ENCODE peak calls at places on chromosomes 3 and 15, in seven cellular contexts. One of them, this sample, is unnamed.

GRCh38 chr3:198032445-198032936 is 72.5 kb downstream of the LMLN start:
- DNase-seq in tibial artery: no peak
- DNase-seq in GM23338: no peak
- DNase-seq in transverse colon: no peak
- DNase-seq in heart left ventricle: peak; percentile 50
- DNase-seq in fibroblast of lung: peak; percentile 2
- DNase-seq in Peyer's patch: no peak
- DNase-seq in this sample: no peak

GRCh38 chr3:55567615-55568014 is 80.5 kb upstream of the WNT5A start:
- DNase-seq in transverse colon: no peak
- DNase-seq in tibial artery: no peak
- DNase-seq in heart left ventricle: no peak
- DNase-seq in fibroblast of lung: no peak
- DNase-seq in GM23338: no peak
- DNase-seq in Peyer's patch: no peak
- DNase-seq in this sample: no peak

GRCh38 chr3:138444104-138444503 is 9.7 kb downstream of the ESYT3 start:
- DNase-seq in GM23338: no peak
- DNase-seq in transverse colon: no peak
- DNase-seq in fibroblast of lung: no peak
- DNase-seq in Peyer's patch: no peak
- DNase-seq in tibial artery: peak; percentile 3
- DNase-seq in heart left ventricle: no peak
- DNase-seq in this sample: peak; percentile 5

GRCh38 chr3:46114324-46114988 is 87.2 kb upstream of the XCR1 start:
- DNase-seq in Peyer's patch: no peak
- DNase-seq in transverse colon: no peak
- DNase-seq in GM23338: no peak
- DNase-seq in fibroblast of lung: peak; percentile 48
- DNase-seq in tibial artery: no peak
- DNase-seq in heart left ventricle: no peak
- DNase-seq in this sample: no peak

GRCh38 chr15:90203922-90204321 is 2.8 kb downstream of the SEMA4B start:
- DNase-seq in GM23338: no peak
- DNase-seq in heart left ventricle: no peak
- DNase-seq in transverse colon: no peak
- DNase-seq in Peyer's patch: no peak
- DNase-seq in tibial artery: peak; percentile 65
- DNase-seq in fibroblast of lung: no peak
- DNase-seq in this sample: no peak

GRCh38 chr3:14791343-14791945 is 27.3 kb upstream of the FGD5 start:
- DNase-seq in fibroblast of lung: peak; percentile 32
- DNase-seq in Peyer's patch: peak; percentile 24
- DNase-seq in GM23338: peak; percentile 91
- DNase-seq in heart left ventricle: peak; percentile 73
- DNase-seq in transverse colon: peak; percentile 74
- DNase-seq in tibial artery: peak; percentile 75
- DNase-seq in this sample: peak; percentile 86

GRCh38 chr15:72118400-72118978 is at the start of gene SENP8:
- DNase-seq in heart left ventricle: no peak
- DNase-seq in fibroblast of lung: no peak
- DNase-seq in GM23338: peak; percentile 74
- DNase-seq in transverse colon: no peak
- DNase-seq in tibial artery: no peak
- DNase-seq in Peyer's patch: no peak
- DNase-seq in this sample: peak; percentile 89

GRCh38 chr3:41893977-41894376 is 67.9 kb downstream of the ULK4 start:
- DNase-seq in tibial artery: no peak
- DNase-seq in GM23338: peak; percentile 51
- DNase-seq in transverse colon: no peak
- DNase-seq in fibroblast of lung: peak; percentile 75
- DNase-seq in heart left ventricle: no peak
- DNase-seq in Peyer's patch: no peak
- DNase-seq in this sample: no peak

GRCh38 chr15:77974098-77974414 is 103.5 kb downstream of the TBC1D2B start:
- DNase-seq in Peyer's patch: no peak
- DNase-seq in GM23338: no peak
- DNase-seq in fibroblast of lung: peak; percentile 75
- DNase-seq in transverse colon: peak; percentile 57
- DNase-seq in heart left ventricle: peak; percentile 85
- DNase-seq in tibial artery: no peak
- DNase-seq in this sample: peak; percentile 78

GRCh38 chr3:52432631-52433030 is 12.3 kb downstream of the SEMA3G start:
- DNase-seq in GM23338: no peak
- DNase-seq in heart left ventricle: peak; percentile 64
- DNase-seq in tibial artery: no peak
- DNase-seq in fibroblast of lung: no peak
- DNase-seq in Peyer's patch: no peak
- DNase-seq in transverse colon: no peak
- DNase-seq in this sample: no peak

GRCh38 chr3:157441102-157441622 is 4.5 kb downstream of the PTX3 start:
- DNase-seq in transverse colon: no peak
- DNase-seq in Peyer's patch: no peak
- DNase-seq in tibial artery: no peak
- DNase-seq in heart left ventricle: no peak
- DNase-seq in GM23338: no peak
- DNase-seq in fibroblast of lung: no peak
- DNase-seq in this sample: no peak

GRCh38 chr3:135374571-135374970 is 579.5 kb downstream of the EPHB1 start:
- DNase-seq in fibroblast of lung: no peak
- DNase-seq in Peyer's patch: no peak
- DNase-seq in tibial artery: no peak
- DNase-seq in heart left ventricle: no peak
- DNase-seq in transverse colon: no peak
- DNase-seq in GM23338: no peak
- DNase-seq in this sample: no peak

GRCh38 chr3:156763386-156763785 is 62.8 kb upstream of the LEKR1 start:
- DNase-seq in tibial artery: no peak
- DNase-seq in fibroblast of lung: no peak
- DNase-seq in heart left ventricle: no peak
- DNase-seq in Peyer's patch: no peak
- DNase-seq in GM23338: no peak
- DNase-seq in transverse colon: no peak
- DNase-seq in this sample: no peak

GRCh38 chr15:74988007-74988800 is 7.2 kb upstream of the SCAMP5 start:
- DNase-seq in fibroblast of lung: peak; percentile 16
- DNase-seq in Peyer's patch: no peak
- DNase-seq in GM23338: peak; percentile 87
- DNase-seq in heart left ventricle: no peak
- DNase-seq in transverse colon: peak; percentile 65
- DNase-seq in tibial artery: no peak
- DNase-seq in this sample: peak; percentile 39

GRCh38 chr3:32934150-32934742 is 17.2 kb upstream of the CCR4 start:
- DNase-seq in heart left ventricle: no peak
- DNase-seq in tibial artery: no peak
- DNase-seq in Peyer's patch: no peak
- DNase-seq in GM23338: peak; percentile 52
- DNase-seq in transverse colon: no peak
- DNase-seq in fibroblast of lung: peak; percentile 36
- DNase-seq in this sample: no peak

GRCh38 chr3:171837698-171838097 is 5.5 kb upstream of the TMEM212 start:
- DNase-seq in GM23338: no peak
- DNase-seq in tibial artery: no peak
- DNase-seq in fibroblast of lung: no peak
- DNase-seq in Peyer's patch: no peak
- DNase-seq in transverse colon: no peak
- DNase-seq in heart left ventricle: no peak
- DNase-seq in this sample: no peak

GRCh38 chr3:13715167-13715954 is 164.5 kb downstream of the WNT7A start:
- DNase-seq in tibial artery: no peak
- DNase-seq in Peyer's patch: no peak
- DNase-seq in GM23338: no peak
- DNase-seq in fibroblast of lung: no peak
- DNase-seq in heart left ventricle: no peak
- DNase-seq in transverse colon: no peak
- DNase-seq in this sample: peak; percentile 33

GRCh38 chr3:59675495-59675894 is 625.7 kb upstream of the CFAP20DC start:
- DNase-seq in fibroblast of lung: no peak
- DNase-seq in transverse colon: no peak
- DNase-seq in GM23338: no peak
- DNase-seq in heart left ventricle: no peak
- DNase-seq in tibial artery: no peak
- DNase-seq in Peyer's patch: no peak
- DNase-seq in this sample: no peak

GRCh38 chr3:59680916-59681315 is 631.1 kb upstream of the CFAP20DC start:
- DNase-seq in fibroblast of lung: no peak
- DNase-seq in transverse colon: no peak
- DNase-seq in GM23338: no peak
- DNase-seq in heart left ventricle: no peak
- DNase-seq in tibial artery: no peak
- DNase-seq in Peyer's patch: no peak
- DNase-seq in this sample: no peak

GRCh38 chr3:59678042-59678707 is 628.4 kb upstream of the CFAP20DC start:
- DNase-seq in fibroblast of lung: no peak
- DNase-seq in heart left ventricle: no peak
- DNase-seq in tibial artery: no peak
- DNase-seq in Peyer's patch: no peak
- DNase-seq in transverse colon: no peak
- DNase-seq in GM23338: no peak
- DNase-seq in this sample: no peak
- H3K27ac ChIP-seq in fibroblast of lung: no peak overlapping the region
- H3K27ac ChIP-seq in heart left ventricle: no peak overlapping the region
- H3K27ac ChIP-seq in tibial artery: no peak overlapping the region
- H3K27ac ChIP-seq in Peyer's patch: no peak overlapping the region
- H3K27ac ChIP-seq in transverse colon: no peak overlapping the region
- H3K27ac ChIP-seq in GM23338: no peak overlapping the region
- H3K27ac ChIP-seq in this sample: no peak overlapping the region

DNA sequence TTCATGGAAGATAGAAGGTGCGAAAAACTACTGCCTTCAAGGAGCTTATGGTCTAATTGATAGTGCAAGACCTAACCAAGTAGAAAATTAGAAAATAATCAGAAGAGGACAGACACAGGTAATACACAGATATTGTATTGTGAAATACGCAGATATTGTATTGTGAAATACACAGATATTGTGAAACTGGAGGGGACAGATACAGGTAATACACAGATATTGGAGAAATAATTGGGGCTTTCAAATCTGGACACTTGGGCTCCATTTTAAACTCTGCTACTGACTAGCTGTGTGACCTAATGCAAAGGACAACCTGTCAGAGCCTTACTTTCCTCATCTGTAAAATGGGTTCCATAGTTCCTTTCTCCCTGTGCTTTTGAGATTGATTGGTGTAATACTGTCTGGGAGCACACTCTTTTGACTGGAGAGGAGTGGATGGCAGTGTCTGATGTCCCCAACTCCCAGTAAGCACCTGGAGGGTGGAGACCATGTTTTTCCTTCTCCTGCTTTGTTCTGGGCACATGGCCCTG is 272.8 kb downstream of the TLE3 start:
- DNase-seq in heart left ventricle: no peak
- DNase-seq in fibroblast of lung: no peak
- DNase-seq in transverse colon: no peak
- DNase-seq in tibial artery: no peak
- DNase-seq in GM23338: no peak
- DNase-seq in Peyer's patch: no peak
- DNase-seq in this sample: no peak
- H3K27me3 ChIP-seq in heart left ventricle: no peaks in the 10 kb centered on the region
- H3K27me3 ChIP-seq in fibroblast of lung: peaks cover 4% of the 10 kb centered on the region
- H3K27me3 ChIP-seq in transverse colon: peaks cover 6% of the 10 kb centered on the region
- H3K27me3 ChIP-seq in tibial artery: no peaks in the 10 kb centered on the region
- H3K27me3 ChIP-seq in GM23338: no peaks in the 10 kb centered on the region
- H3K27me3 ChIP-seq in Peyer's patch: no peaks in the 10 kb centered on the region
- H3K27me3 ChIP-seq in this sample: no peaks in the 10 kb centered on the region

DNA sequence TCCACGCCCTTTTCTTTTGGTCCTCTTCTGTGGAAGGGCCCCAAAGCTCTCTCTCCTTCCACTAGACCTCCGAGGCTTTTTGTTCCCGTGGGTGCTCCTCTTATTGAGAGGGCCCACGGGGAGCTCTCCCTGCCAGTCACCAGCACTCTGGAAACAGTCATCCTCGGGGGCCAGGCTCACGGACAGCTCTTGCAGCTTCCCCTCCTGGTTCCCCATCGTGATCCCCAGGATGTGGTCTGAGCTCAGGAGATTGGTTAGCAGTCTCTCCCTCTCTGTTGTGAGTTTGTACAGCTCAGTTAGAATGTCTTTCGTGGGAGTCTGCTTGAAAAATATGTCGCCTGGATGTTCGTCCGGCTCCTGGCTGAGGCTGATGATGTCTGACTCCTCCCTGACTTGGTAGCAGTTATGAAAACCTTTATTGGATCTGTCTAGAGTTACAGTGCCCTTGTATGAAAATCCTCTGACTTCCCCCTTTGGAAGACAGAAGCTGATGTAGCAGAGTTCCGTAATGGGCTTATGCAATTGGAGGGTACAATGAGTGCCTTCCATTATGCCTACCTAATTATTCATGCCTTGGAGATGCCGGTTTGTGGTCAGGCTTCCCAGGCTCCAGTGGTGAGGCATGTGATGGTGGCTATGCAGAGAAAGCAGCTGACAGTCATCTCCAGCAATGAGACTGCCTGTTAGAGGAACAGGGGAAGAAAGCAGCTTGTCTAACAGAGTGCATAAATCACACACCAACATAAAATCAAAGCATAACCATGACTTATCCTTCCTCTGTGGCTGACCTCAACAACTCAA is 39.9 kb downstream of the FMN1 start:
- DNase-seq in tibial artery: peak; percentile 71
- DNase-seq in fibroblast of lung: peak; percentile 87
- DNase-seq in Peyer's patch: no peak
- DNase-seq in GM23338: no peak
- DNase-seq in transverse colon: peak; percentile 30
- DNase-seq in heart left ventricle: peak; percentile 64
- DNase-seq in this sample: no peak
- H3K27ac ChIP-seq in tibial artery: no peak overlapping the region
- H3K27ac ChIP-seq in fibroblast of lung: no peak overlapping the region
- H3K27ac ChIP-seq in Peyer's patch: no peak overlapping the region
- H3K27ac ChIP-seq in GM23338: no peak overlapping the region
- H3K27ac ChIP-seq in transverse colon: peak overlapping the region; percentile 25
- H3K27ac ChIP-seq in heart left ventricle: peak overlapping the region; percentile 22
- H3K27ac ChIP-seq in this sample: no peak overlapping the region

GRCh38 chr3:71376499-71376898 is 207.0 kb downstream of the FOXP1 start:
- DNase-seq in transverse colon: no peak
- DNase-seq in fibroblast of lung: no peak
- DNase-seq in GM23338: no peak
- DNase-seq in Peyer's patch: no peak
- DNase-seq in heart left ventricle: no peak
- DNase-seq in tibial artery: no peak
- DNase-seq in this sample: no peak

GRCh38 chr3:71384393-71384792 is 199.1 kb downstream of the FOXP1 start:
- DNase-seq in heart left ventricle: no peak
- DNase-seq in fibroblast of lung: no peak
- DNase-seq in Peyer's patch: no peak
- DNase-seq in GM23338: no peak
- DNase-seq in transverse colon: no peak
- DNase-seq in tibial artery: no peak
- DNase-seq in this sample: no peak

GRCh38 chr3:71376911-71377310 is 206.6 kb downstream of the FOXP1 start:
- DNase-seq in heart left ventricle: no peak
- DNase-seq in fibroblast of lung: no peak
- DNase-seq in transverse colon: no peak
- DNase-seq in tibial artery: no peak
- DNase-seq in Peyer's patch: no peak
- DNase-seq in GM23338: no peak
- DNase-seq in this sample: no peak

GRCh38 chr3:71378509-71378908 is 205.0 kb downstream of the FOXP1 start:
- DNase-seq in transverse colon: no peak
- DNase-seq in tibial artery: no peak
- DNase-seq in GM23338: no peak
- DNase-seq in fibroblast of lung: no peak
- DNase-seq in heart left ventricle: no peak
- DNase-seq in Peyer's patch: no peak
- DNase-seq in this sample: no peak

GRCh38 chr3:71380096-71380495 is 203.4 kb downstream of the FOXP1 start:
- DNase-seq in transverse colon: no peak
- DNase-seq in tibial artery: no peak
- DNase-seq in GM23338: peak; percentile 50
- DNase-seq in Peyer's patch: no peak
- DNase-seq in heart left ventricle: no peak
- DNase-seq in fibroblast of lung: no peak
- DNase-seq in this sample: no peak
- H3K27me3 ChIP-seq in transverse colon: no peaks in the 10 kb centered on the region
- H3K27me3 ChIP-seq in tibial artery: no peaks in the 10 kb centered on the region
- H3K27me3 ChIP-seq in GM23338: no peaks in the 10 kb centered on the region
- H3K27me3 ChIP-seq in Peyer's patch: no peaks in the 10 kb centered on the region
- H3K27me3 ChIP-seq in heart left ventricle: no peaks in the 10 kb centered on the region
- H3K27me3 ChIP-seq in fibroblast of lung: no peaks in the 10 kb centered on the region
- H3K27me3 ChIP-seq in this sample: no peaks in the 10 kb centered on the region

This sample was measured in aorta.